ENCODE peak calls at places on chromosomes 7 and 10, in six cellular contexts. One of them, this sample, is unnamed. For H3K4me1, the result is how much of the 10 kb centered on the place peaks cover.

GRCh38 chr10:76281704-76282103 is 850.3 kb downstream of the LRMDA start:
- DNase-seq in aorta: no peak
- DNase-seq in GM23338: no peak
- DNase-seq in GM23248: no peak
- DNase-seq in mammary epithelial cell: no peak
- DNase-seq in stomach: no peak
- DNase-seq in this sample: no peak

GRCh38 chr7:146660839-146661238 is 544.2 kb downstream of the CNTNAP2 start:
- DNase-seq in aorta: no peak
- DNase-seq in GM23338: no peak
- DNase-seq in GM23248: no peak
- DNase-seq in mammary epithelial cell: no peak
- DNase-seq in stomach: no peak
- DNase-seq in this sample: no peak

GRCh38 chr10:77837248-77837924 is 89.2 kb downstream of the DLG5 start:
- DNase-seq in aorta: peak
- DNase-seq in GM23338: peak
- DNase-seq in GM23248: peak
- DNase-seq in mammary epithelial cell: peak
- DNase-seq in stomach: peak
- DNase-seq in this sample: peak

GRCh38 chr7:18684899-18685298 is 189.3 kb downstream of the HDAC9 start:
- DNase-seq in aorta: no peak
- DNase-seq in GM23338: no peak
- DNase-seq in GM23248: no peak
- DNase-seq in mammary epithelial cell: no peak
- DNase-seq in stomach: no peak
- DNase-seq in this sample: no peak

GRCh38 chr7:140364819-140365218 is 33.5 kb downstream of the SLC37A3 start:
- DNase-seq in aorta: no peak
- DNase-seq in GM23338: no peak
- DNase-seq in GM23248: peak
- DNase-seq in mammary epithelial cell: peak
- DNase-seq in stomach: no peak
- DNase-seq in this sample: no peak

GRCh38 chr7:151490706-151491105 is 29.0 kb downstream of the RHEB start:
- DNase-seq in aorta: no peak
- DNase-seq in GM23338: no peak
- DNase-seq in GM23248: no peak
- DNase-seq in mammary epithelial cell: no peak
- DNase-seq in stomach: no peak
- DNase-seq in this sample: no peak

GRCh38 chr7:92714767-92715166 is 121.6 kb downstream of the CDK6 start:
- DNase-seq in aorta: no peak
- DNase-seq in GM23338: no peak
- DNase-seq in GM23248: no peak
- DNase-seq in mammary epithelial cell: no peak
- DNase-seq in stomach: no peak
- DNase-seq in this sample: no peak

GRCh38 chr7:76338298-76339084 is 20.3 kb downstream of the YWHAG start:
- DNase-seq in aorta: no peak
- DNase-seq in GM23338: no peak
- DNase-seq in GM23248: peak
- DNase-seq in mammary epithelial cell: peak
- DNase-seq in stomach: no peak
- DNase-seq in this sample: no peak

GRCh38 chr7:98617960-98618418 is 904 bp downstream of the NPTX2 start:
- DNase-seq in aorta: no peak
- DNase-seq in GM23338: peak
- DNase-seq in GM23248: peak
- DNase-seq in mammary epithelial cell: no peak
- DNase-seq in stomach: no peak
- DNase-seq in this sample: no peak

GRCh38 chr7:55185941-55186609 is 167.3 kb downstream of the EGFR start:
- DNase-seq in aorta: no peak
- DNase-seq in GM23338: no peak
- DNase-seq in GM23248: peak
- DNase-seq in mammary epithelial cell: peak
- DNase-seq in stomach: no peak
- DNase-seq in this sample: no peak

GRCh38 chr7:11557627-11558026 is 274.4 kb downstream of the THSD7A start:
- DNase-seq in aorta: no peak
- DNase-seq in GM23338: peak
- DNase-seq in GM23248: peak
- DNase-seq in mammary epithelial cell: peak
- DNase-seq in stomach: no peak
- DNase-seq in this sample: no peak

GRCh38 chr7:158646766-158647474 is 57.7 kb downstream of the NCAPG2 start:
- DNase-seq in aorta: no peak
- DNase-seq in GM23338: peak
- DNase-seq in GM23248: peak
- DNase-seq in mammary epithelial cell: peak
- DNase-seq in stomach: no peak
- DNase-seq in this sample: no peak

GRCh38 chr10:122347162-122347561 is 27.3 kb upstream of the PLEKHA1 start:
- DNase-seq in aorta: no peak
- DNase-seq in GM23338: no peak
- DNase-seq in GM23248: no peak
- DNase-seq in mammary epithelial cell: no peak
- DNase-seq in stomach: no peak
- DNase-seq in this sample: no peak

GRCh38 chr7:90743626-90744025 is 147.5 kb downstream of the CDK14 start:
- DNase-seq in aorta: no peak
- DNase-seq in GM23338: no peak
- DNase-seq in GM23248: no peak
- DNase-seq in mammary epithelial cell: no peak
- DNase-seq in stomach: no peak
- DNase-seq in this sample: no peak

GRCh38 chr10:86259901-86260562 is 106.6 kb downstream of the GRID1 start:
- DNase-seq in aorta: no peak
- DNase-seq in GM23338: no peak
- DNase-seq in GM23248: no peak
- DNase-seq in mammary epithelial cell: no peak
- DNase-seq in stomach: peak
- DNase-seq in this sample: no peak

GRCh38 chr7:135253851-135254815 is 20.5 kb downstream of the STRA8 start:
- DNase-seq in aorta: peak
- DNase-seq in GM23338: no peak
- DNase-seq in GM23248: peak
- DNase-seq in mammary epithelial cell: peak
- DNase-seq in stomach: peak
- DNase-seq in this sample: no peak

GRCh38 chr10:76036962-76037361 is 605.5 kb downstream of the LRMDA start:
- DNase-seq in aorta: no peak
- DNase-seq in GM23338: no peak
- DNase-seq in GM23248: no peak
- DNase-seq in mammary epithelial cell: peak
- DNase-seq in stomach: no peak
- DNase-seq in this sample: no peak

GRCh38 chr7:26653430-26653911 is 210.9 kb downstream of the SKAP2 start:
- DNase-seq in aorta: no peak
- DNase-seq in GM23338: no peak
- DNase-seq in GM23248: no peak
- DNase-seq in mammary epithelial cell: peak
- DNase-seq in stomach: no peak
- DNase-seq in this sample: no peak

GRCh38 chr7:116528008-116528789 is 3.4 kb downstream of the CAV1 start:
- DNase-seq in aorta: peak
- DNase-seq in GM23338: no peak
- DNase-seq in GM23248: peak
- DNase-seq in mammary epithelial cell: peak
- DNase-seq in stomach: no peak
- DNase-seq in this sample: no peak

GRCh38 chr10:21989453-21990154 is 13.9 kb downstream of the DNAJC1 start:
- DNase-seq in aorta: no peak
- DNase-seq in GM23338: peak
- DNase-seq in GM23248: peak
- DNase-seq in mammary epithelial cell: peak
- DNase-seq in stomach: peak
- DNase-seq in this sample: peak

GRCh38 chr7:73933091-73933490 is 72.1 kb downstream of the TMEM270 start:
- DNase-seq in aorta: no peak
- DNase-seq in GM23338: no peak
- DNase-seq in GM23248: no peak
- DNase-seq in mammary epithelial cell: no peak
- DNase-seq in stomach: no peak
- DNase-seq in this sample: no peak

GRCh38 chr10:14904316-14904732 is 25.7 kb downstream of the SUV39H2 start:
- DNase-seq in aorta: no peak
- DNase-seq in GM23338: peak
- DNase-seq in GM23248: peak
- DNase-seq in mammary epithelial cell: no peak
- DNase-seq in stomach: no peak
- DNase-seq in this sample: peak

GRCh38 chr7:158649279-158649678 is 55.3 kb downstream of the NCAPG2 start:
- DNase-seq in aorta: no peak
- DNase-seq in GM23338: no peak
- DNase-seq in GM23248: peak
- DNase-seq in mammary epithelial cell: peak
- DNase-seq in stomach: no peak
- DNase-seq in this sample: no peak

DNA sequence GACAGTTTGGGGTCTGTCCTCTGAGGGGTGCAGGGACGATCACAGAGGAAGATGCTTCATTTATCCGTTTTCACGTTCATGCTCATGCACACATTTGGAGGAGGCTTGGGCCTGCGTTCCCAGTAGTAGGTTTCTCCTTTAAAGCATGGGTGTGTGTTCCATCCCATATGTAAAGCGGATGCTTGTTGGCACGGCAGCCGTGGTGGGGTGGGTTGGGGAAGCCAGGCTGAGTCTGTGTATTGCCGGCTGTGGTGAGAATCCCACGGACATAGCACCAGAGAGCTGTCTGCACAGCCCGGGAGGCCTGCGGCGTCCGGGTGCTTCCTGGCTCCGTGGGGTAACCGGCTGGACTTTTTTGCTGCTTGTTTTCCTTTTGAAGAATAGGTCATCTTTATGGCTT is 440 bp downstream of the JAKMIP3 start:
- DNase-seq in aorta: peak
- DNase-seq in GM23338: no peak
- DNase-seq in GM23248: peak
- DNase-seq in mammary epithelial cell: peak
- DNase-seq in stomach: no peak
- DNase-seq in this sample: no peak
- H3K4me1 ChIP-seq in aorta: under half
- H3K4me1 ChIP-seq in GM23338: under half
- H3K4me1 ChIP-seq in GM23248: under half
- H3K4me1 ChIP-seq in mammary epithelial cell: under half
- H3K4me1 ChIP-seq in stomach: under half
- H3K4me1 ChIP-seq in this sample: under half

DNA sequence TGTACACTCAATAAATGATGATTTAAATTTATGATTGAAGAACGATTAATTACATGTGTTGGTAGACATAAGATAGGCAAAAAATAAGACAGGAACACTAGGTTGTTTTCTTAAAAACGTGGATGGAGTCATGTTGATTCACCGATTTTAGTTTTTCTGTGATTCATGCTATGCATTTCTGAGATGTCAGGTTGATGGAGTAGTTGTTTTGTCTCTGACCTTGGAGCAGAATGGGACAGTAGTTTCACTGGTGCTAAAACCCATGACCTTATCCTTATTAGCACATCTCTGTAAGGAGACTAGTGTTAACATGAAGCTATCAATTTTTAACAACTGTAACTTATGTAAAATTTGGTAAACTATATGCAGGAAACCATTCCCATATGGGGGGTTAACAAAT is 611.6 kb upstream of the FZD8 start:
- DNase-seq in aorta: no peak
- DNase-seq in GM23338: no peak
- DNase-seq in GM23248: peak
- DNase-seq in mammary epithelial cell: no peak
- DNase-seq in stomach: no peak
- DNase-seq in this sample: no peak
- H3K27ac ChIP-seq in aorta: no peak
- H3K27ac ChIP-seq in GM23338: no peak
- H3K27ac ChIP-seq in GM23248: no peak
- H3K27ac ChIP-seq in mammary epithelial cell: no peak
- H3K27ac ChIP-seq in stomach: no peak
- H3K27ac ChIP-seq in this sample: no peak

GRCh38 chr10:103814626-103815370 is 40.6 kb downstream of the SH3PXD2A start:
- DNase-seq in aorta: peak
- DNase-seq in GM23338: no peak
- DNase-seq in GM23248: no peak
- DNase-seq in mammary epithelial cell: no peak
- DNase-seq in stomach: no peak
- DNase-seq in this sample: no peak
- H3K4me1 ChIP-seq in aorta: under half
- H3K4me1 ChIP-seq in GM23338: under half
- H3K4me1 ChIP-seq in GM23248: under half
- H3K4me1 ChIP-seq in mammary epithelial cell: under half
- H3K4me1 ChIP-seq in stomach: under half
- H3K4me1 ChIP-seq in this sample: under half

GRCh38 chr7:7567898-7568531 is 1.3 kb downstream of the MIOS start:
- DNase-seq in aorta: no peak
- DNase-seq in GM23338: no peak
- DNase-seq in GM23248: peak
- DNase-seq in mammary epithelial cell: no peak
- DNase-seq in stomach: no peak
- DNase-seq in this sample: no peak
- H3K27ac ChIP-seq in aorta: no peak
- H3K27ac ChIP-seq in GM23338: no peak
- H3K27ac ChIP-seq in GM23248: peak
- H3K27ac ChIP-seq in mammary epithelial cell: peak
- H3K27ac ChIP-seq in stomach: peak
- H3K27ac ChIP-seq in this sample: peak

DNA sequence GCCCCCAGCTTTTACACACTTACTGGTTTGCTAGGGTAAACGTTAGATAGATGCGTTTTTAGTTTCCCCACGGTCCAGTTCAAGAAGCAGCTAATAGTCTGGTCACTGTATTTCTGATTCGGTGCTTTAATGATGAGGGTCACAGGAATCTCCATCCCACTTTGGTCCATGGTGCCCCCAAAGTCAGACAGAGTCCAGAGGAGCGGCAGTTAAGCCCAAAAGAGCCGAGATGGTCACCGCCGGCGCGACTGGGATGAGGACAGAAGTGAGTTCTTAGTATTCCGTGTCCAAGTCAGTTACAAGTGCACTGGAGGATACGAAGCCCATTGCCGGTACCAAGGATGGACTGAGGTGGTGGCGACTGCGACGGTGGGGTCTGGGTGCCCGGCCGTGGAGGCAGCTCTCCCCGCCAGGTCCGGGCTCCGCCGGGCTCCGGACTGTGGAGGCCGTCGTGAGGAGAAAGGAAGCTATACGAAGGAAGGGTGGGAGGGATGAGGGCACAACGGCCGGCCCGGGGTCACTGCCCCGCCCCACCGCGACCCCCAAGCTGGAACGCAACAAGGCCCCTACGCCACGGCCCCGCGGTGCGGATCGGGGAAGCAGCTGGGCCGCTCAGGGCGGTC is 663 bp downstream of the HERPUD2 start:
- DNase-seq in aorta: no peak
- DNase-seq in GM23338: no peak
- DNase-seq in GM23248: peak
- DNase-seq in mammary epithelial cell: peak
- DNase-seq in stomach: no peak
- DNase-seq in this sample: peak
- H3K4me1 ChIP-seq in aorta: under half
- H3K4me1 ChIP-seq in GM23338: under half
- H3K4me1 ChIP-seq in GM23248: half or more
- H3K4me1 ChIP-seq in mammary epithelial cell: under half
- H3K4me1 ChIP-seq in stomach: under half
- H3K4me1 ChIP-seq in this sample: under half